ENCODE peak calls at places on chromosomes 3 and 15, in eight cellular contexts. H, U, A, G, Y, S, X and N are unnamed samples.

GRCh38 chr3:46913644-46914043 is 36.1 kb downstream of the PTH1R start:
- DNase-seq in H (peak), U (peak), A (peak), G (no peak), Y (no peak), S (no peak), X (no peak), N (no peak)

GRCh38 chr3:78799681-78800080 is 968.1 kb downstream of the ROBO1 start:
- DNase-seq in H (no peak), U (no peak), A (no peak), G (no peak), Y (no peak), S (no peak), X (no peak), N (no peak)

GRCh38 chr15:67542462-67543347 is at the start of gene MAP2K5:
- DNase-seq in H (peak), U (peak), A (peak), G (peak), Y (peak), S (peak), X (peak), N (peak)

GRCh38 chr3:39220551-39221530 is 28.4 kb upstream of the XIRP1 start:
- DNase-seq in H (no peak), U (no peak), A (no peak), G (no peak), Y (no peak), S (no peak), X (no peak), N (no peak)

GRCh38 chr3:194952882-194953281 is 267.2 kb downstream of the FAM43A start:
- DNase-seq in H (no peak), U (no peak), A (no peak), G (no peak), Y (no peak), S (no peak), X (no peak), N (peak)

GRCh38 chr3:125048282-125048681 is 7.5 kb downstream of the HEG1 start:
- DNase-seq in H (no peak), U (no peak), A (no peak), G (no peak), Y (no peak), S (no peak), X (no peak), N (no peak)

GRCh38 chr3:29694783-29695182 is 413.9 kb downstream of the RBMS3 start:
- DNase-seq in H (no peak), U (peak), A (no peak), G (no peak), Y (no peak), S (no peak), X (no peak), N (no peak)

GRCh38 chr3:168049366-168049974 is 46.3 kb downstream of the GOLIM4 start:
- DNase-seq in H (no peak), U (no peak), A (no peak), G (no peak), Y (no peak), S (no peak), X (no peak), N (no peak)

GRCh38 chr3:12931273-12931905 is 90.0 kb upstream of the RPL32 start:
- DNase-seq in H (peak), U (no peak), A (no peak), G (no peak), Y (no peak), S (no peak), X (no peak), N (peak)

GRCh38 chr15:61530769-61531168 is 301.7 kb upstream of the RORA start:
- DNase-seq in H (no peak), U (peak), A (no peak), G (no peak), Y (no peak), S (no peak), X (no peak), N (no peak)

GRCh38 chr3:12471228-12471627 is 13.1 kb upstream of the TSEN2 start:
- DNase-seq in H (no peak), U (no peak), A (no peak), G (no peak), Y (no peak), S (no peak), X (no peak), N (no peak)

GRCh38 chr3:188914556-188914955 is 257.2 kb upstream of the TPRG1 start:
- DNase-seq in H (no peak), U (peak), A (no peak), G (no peak), Y (no peak), S (no peak), X (no peak), N (no peak)

GRCh38 chr3:185400866-185401265 is 37.9 kb downstream of the MAP3K13 start:
- DNase-seq in H (no peak), U (no peak), A (no peak), G (no peak), Y (no peak), S (no peak), X (no peak), N (no peak)